ENCODE peak calls at places on chromosomes 4 and X, in four cellular contexts. One of them, this sample, is unnamed.

GRCh38 chrX:23637187-23637586 is 30.1 kb upstream of the PRDX4 start:
- DNase-seq in fibroblast of lung: no peak
- DNase-seq in tibial artery: no peak
- DNase-seq in endodermal cell: no peak
- DNase-seq in this sample: no peak

GRCh38 chr4:121668368-121669162 is 28.2 kb downstream of the ANXA5 start:
- DNase-seq in tibial artery: no peak
- DNase-seq in endodermal cell: no peak
- DNase-seq in fibroblast of lung: peak
- DNase-seq in this sample: no peak

GRCh38 chr4:2852481-2852881 is 8.8 kb downstream of the ADD1 start:
- DNase-seq in fibroblast of lung: no peak
- DNase-seq in tibial artery: no peak
- DNase-seq in endodermal cell: no peak
- DNase-seq in this sample: no peak

GRCh38 chrX:9861711-9862110 is 75.5 kb downstream of the SHROOM2 start:
- DNase-seq in fibroblast of lung: no peak
- DNase-seq in endodermal cell: no peak
- DNase-seq in tibial artery: no peak
- DNase-seq in this sample: no peak

GRCh38 chrX:119468930-119469635 is 839 bp downstream of the SLC25A5 start:
- DNase-seq in fibroblast of lung: peak
- DNase-seq in tibial artery: peak
- DNase-seq in endodermal cell: peak
- DNase-seq in this sample: peak

GRCh38 chr4:25180524-25181131 is 20.4 kb upstream of the SEPSECS start:
- DNase-seq in tibial artery: no peak
- DNase-seq in endodermal cell: no peak
- DNase-seq in fibroblast of lung: peak
- DNase-seq in this sample: no peak

GRCh38 chr4:2507259-2507658 is 29.2 kb upstream of the FAM193A start:
- DNase-seq in fibroblast of lung: no peak
- DNase-seq in tibial artery: no peak
- DNase-seq in endodermal cell: no peak
- DNase-seq in this sample: no peak

GRCh38 chrX:1212532-1212931 is at the start of gene CRLF2:
- DNase-seq in tibial artery: no peak
- DNase-seq in fibroblast of lung: no peak
- DNase-seq in endodermal cell: peak
- DNase-seq in this sample: no peak

GRCh38 chr4:183797041-183797444 is 108.1 kb upstream of the STOX2 start:
- DNase-seq in tibial artery: no peak
- DNase-seq in endodermal cell: no peak
- DNase-seq in fibroblast of lung: no peak
- DNase-seq in this sample: no peak

GRCh38 chr4:6633091-6633906 is 7.2 kb upstream of the MRFAP1 start:
- DNase-seq in fibroblast of lung: peak
- DNase-seq in tibial artery: no peak
- DNase-seq in endodermal cell: no peak
- DNase-seq in this sample: no peak

GRCh38 chr4:101418055-101418454 is 70.7 kb upstream of the PPP3CA start:
- DNase-seq in fibroblast of lung: no peak
- DNase-seq in tibial artery: no peak
- DNase-seq in endodermal cell: no peak
- DNase-seq in this sample: peak

GRCh38 chr4:48243897-48244296 is 25.7 kb downstream of the TEC start:
- DNase-seq in endodermal cell: no peak
- DNase-seq in fibroblast of lung: no peak
- DNase-seq in tibial artery: no peak
- DNase-seq in this sample: no peak

GRCh38 chr4:175562537-175562936 is 249.5 kb downstream of the GPM6A start:
- DNase-seq in tibial artery: no peak
- DNase-seq in endodermal cell: no peak
- DNase-seq in fibroblast of lung: no peak
- DNase-seq in this sample: no peak

GRCh38 chr4:112170451-112170993 is 25.3 kb downstream of the FAM241A start:
- DNase-seq in fibroblast of lung: peak
- DNase-seq in endodermal cell: no peak
- DNase-seq in tibial artery: no peak
- DNase-seq in this sample: no peak

GRCh38 chrX:40140706-40141499 is 43.1 kb upstream of the BCOR start:
- DNase-seq in fibroblast of lung: peak
- DNase-seq in endodermal cell: peak
- DNase-seq in tibial artery: peak
- DNase-seq in this sample: no peak

GRCh38 chr4:45475490-45475889 is 648.4 kb downstream of the GABRG1 start:
- DNase-seq in tibial artery: no peak
- DNase-seq in fibroblast of lung: no peak
- DNase-seq in endodermal cell: no peak
- DNase-seq in this sample: no peak

GRCh38 chr4:98530572-98530971 is 127.8 kb downstream of the TSPAN5 start:
- DNase-seq in tibial artery: no peak
- DNase-seq in fibroblast of lung: no peak
- DNase-seq in endodermal cell: no peak
- DNase-seq in this sample: no peak

GRCh38 chr4:176742211-176742610 is 50.5 kb downstream of the VEGFC start:
- DNase-seq in fibroblast of lung: no peak
- DNase-seq in tibial artery: no peak
- DNase-seq in endodermal cell: no peak
- DNase-seq in this sample: no peak

GRCh38 chr4:174586651-174587050 is 64.4 kb upstream of the HPGD start:
- DNase-seq in tibial artery: no peak
- DNase-seq in fibroblast of lung: no peak
- DNase-seq in endodermal cell: no peak
- DNase-seq in this sample: no peak

GRCh38 chr4:159496248-159496647 is 393.4 kb downstream of the RAPGEF2 start:
- DNase-seq in fibroblast of lung: no peak
- DNase-seq in tibial artery: no peak
- DNase-seq in endodermal cell: no peak
- DNase-seq in this sample: no peak

GRCh38 chr4:85028910-85029309 is 62.4 kb upstream of the WDFY3 start:
- DNase-seq in tibial artery: no peak
- DNase-seq in endodermal cell: no peak
- DNase-seq in fibroblast of lung: peak
- DNase-seq in this sample: no peak

GRCh38 chrX:9573282-9574106 is 108.6 kb downstream of the TBL1X start:
- DNase-seq in fibroblast of lung: no peak
- DNase-seq in tibial artery: no peak
- DNase-seq in endodermal cell: peak
- DNase-seq in this sample: no peak

GRCh38 chr4:8761824-8762205 is 109.8 kb downstream of the HMX1 start:
- DNase-seq in tibial artery: peak
- DNase-seq in fibroblast of lung: no peak
- DNase-seq in endodermal cell: peak
- DNase-seq in this sample: no peak

GRCh38 chr4:184273166-184274147 is 55.8 kb upstream of the ENPP6 start:
- DNase-seq in endodermal cell: peak
- DNase-seq in tibial artery: no peak
- DNase-seq in fibroblast of lung: no peak
- DNase-seq in this sample: no peak

GRCh38 chrX:139892512-139892911 is 40.3 kb downstream of the ATP11C start:
- DNase-seq in tibial artery: no peak
- DNase-seq in endodermal cell: no peak
- DNase-seq in fibroblast of lung: no peak
- DNase-seq in this sample: no peak

GRCh38 chr4:123096038-123096437 is 173.6 kb upstream of the NUDT6 start:
- DNase-seq in tibial artery: no peak
- DNase-seq in fibroblast of lung: peak
- DNase-seq in endodermal cell: no peak
- DNase-seq in this sample: no peak

GRCh38 chrX:28638775-28639174 is 51.5 kb downstream of the IL1RAPL1 start:
- DNase-seq in fibroblast of lung: peak
- DNase-seq in endodermal cell: no peak
- DNase-seq in tibial artery: no peak
- DNase-seq in this sample: no peak

GRCh38 chr4:103996059-103996458 is 276.3 kb upstream of the TACR3 start:
- DNase-seq in fibroblast of lung: peak
- DNase-seq in tibial artery: no peak
- DNase-seq in endodermal cell: peak
- DNase-seq in this sample: no peak

GRCh38 chrX:46770817-46771163 is 11.9 kb upstream of the SLC9A7 start:
- DNase-seq in endodermal cell: peak
- DNase-seq in tibial artery: no peak
- DNase-seq in fibroblast of lung: peak
- DNase-seq in this sample: no peak

GRCh38 chrX:69309074-69309792 is 144.0 kb upstream of the PJA1 start:
- DNase-seq in endodermal cell: peak
- DNase-seq in fibroblast of lung: no peak
- DNase-seq in tibial artery: no peak
- DNase-seq in this sample: no peak

GRCh38 chr4:161577604-161578301 is 586.0 kb downstream of the FSTL5 start:
- DNase-seq in tibial artery: no peak
- DNase-seq in endodermal cell: no peak
- DNase-seq in fibroblast of lung: peak
- DNase-seq in this sample: no peak

GRCh38 chr4:72484991-72485390 is 84.0 kb downstream of the ADAMTS3 start:
- DNase-seq in tibial artery: no peak
- DNase-seq in fibroblast of lung: no peak
- DNase-seq in endodermal cell: no peak
- DNase-seq in this sample: no peak

GRCh38 chrX:1491851-1492349 is 39.2 kb upstream of the ASMTL start:
- DNase-seq in fibroblast of lung: no peak
- DNase-seq in tibial artery: no peak
- DNase-seq in endodermal cell: peak
- DNase-seq in this sample: peak

GRCh38 chr4:2243682-2244380 is 1.9 kb upstream of the HAUS3 start:
- DNase-seq in fibroblast of lung: peak
- DNase-seq in endodermal cell: peak
- DNase-seq in tibial artery: peak
- DNase-seq in this sample: no peak

GRCh38 chr4:67674098-67674497 is 26.9 kb downstream of the UBA6 start:
- DNase-seq in endodermal cell: no peak
- DNase-seq in tibial artery: no peak
- DNase-seq in fibroblast of lung: no peak
- DNase-seq in this sample: no peak

GRCh38 chr4:4386296-4386735 is 586 bp upstream of the NSG1 start:
- DNase-seq in fibroblast of lung: no peak
- DNase-seq in tibial artery: no peak
- DNase-seq in endodermal cell: peak
- DNase-seq in this sample: peak